ENCODE peak calls at places on chromosome 7, in five cellular contexts. M is astrocyte; H is activated CD4-positive, alpha-beta T cell treated with anti-CD3 and anti-CD28 coated beads, Interleukin-2, amount 50 U/mL, for 1 hour; I is A549; Y is activated T-helper 1 cell treated with anti-CD3 and anti-CD28 coated beads, Interleukin-2, amount 50 U/mL, for 16 hours. Z is an unnamed sample.

GRCh38 chr7:121391686-121392085 is 4.4 kb downstream of the FAM3C start:
- DNase-seq in M (no peak), H (no peak), I (no peak), Y (no peak), Z (no peak)

GRCh38 chr7:20114463-20114862 is 102.7 kb downstream of the MACC1 start:
- DNase-seq in M (no peak), H (no peak), I (no peak), Y (no peak), Z (peak)

GRCh38 chr7:55179897-55180682 is 161.3 kb downstream of the EGFR start:
- DNase-seq in M (no peak), H (no peak), I (no peak), Y (no peak), Z (no peak)

GRCh38 chr7:116671681-116672595 is at the start of gene MET:
- DNase-seq in M (peak), H (no peak), I (peak), Y (no peak), Z (peak)

GRCh38 chr7:77439572-77439971 is 23.4 kb upstream of the GSAP start:
- DNase-seq in M (no peak), H (no peak), I (peak), Y (no peak), Z (peak)

GRCh38 chr7:80630611-80631010 is 7.8 kb upstream of the CD36 start:
- DNase-seq in M (no peak), H (no peak), I (no peak), Y (no peak), Z (peak)

GRCh38 chr7:120738816-120739215 is 119.1 kb downstream of the TSPAN12 start:
- DNase-seq in M (no peak), H (no peak), I (no peak), Y (no peak), Z (no peak)

GRCh38 chr7:76187246-76187645 is 14.4 kb upstream of the SRRM3 start:
- DNase-seq in M (no peak), H (no peak), I (no peak), Y (no peak), Z (peak)

GRCh38 chr7:57198801-57199200 is 66.6 kb upstream of the ZNF479 start:
- DNase-seq in M (no peak), H (no peak), I (no peak), Y (no peak), Z (no peak)

GRCh38 chr7:12315049-12315448 is 88.6 kb downstream of the VWDE start:
- DNase-seq in M (no peak), H (no peak), I (no peak), Y (no peak), Z (peak)

GRCh38 chr7:107948645-107949442 is 54.1 kb downstream of the LAMB1 start:
- DNase-seq in M (peak), H (no peak), I (peak), Y (no peak), Z (no peak)

Z was measured in A673.